ENCODE peak calls at places on chromosomes 7 and 10, in nine cellular contexts. One of them, this sample, is unnamed.

GRCh38 chr7:32580646-32581045 is 85.4 kb downstream of the AVL9 start:
- DNase-seq in hepatocyte: no peak
- DNase-seq in dorsolateral prefrontal cortex: no peak
- DNase-seq in astrocyte of the spinal cord: no peak
- DNase-seq in PC-3: no peak
- DNase-seq in IMR-90: no peak
- DNase-seq in mammary epithelial cell: no peak
- DNase-seq in Calu3: no peak
- DNase-seq in mesothelial cell of epicardium: no peak
- DNase-seq in this sample: no peak

GRCh38 chr10:47230957-47231356 is 69.0 kb upstream of the GDF10 start:
- DNase-seq in mammary epithelial cell: no peak
- DNase-seq in Calu3: no peak
- DNase-seq in hepatocyte: no peak
- DNase-seq in dorsolateral prefrontal cortex: no peak
- DNase-seq in PC-3: no peak
- DNase-seq in mesothelial cell of epicardium: no peak
- DNase-seq in astrocyte of the spinal cord: no peak
- DNase-seq in IMR-90: no peak
- DNase-seq in this sample: no peak

GRCh38 chr7:54179321-54180029 is 362.7 kb upstream of the VSTM2A start:
- DNase-seq in IMR-90: no peak
- DNase-seq in astrocyte of the spinal cord: no peak
- DNase-seq in mammary epithelial cell: peak
- DNase-seq in hepatocyte: no peak
- DNase-seq in PC-3: peak
- DNase-seq in mesothelial cell of epicardium: no peak
- DNase-seq in Calu3: no peak
- DNase-seq in dorsolateral prefrontal cortex: no peak
- DNase-seq in this sample: no peak

GRCh38 chr7:117218700-117219099 is 104.2 kb downstream of the WNT2 start:
- DNase-seq in PC-3: no peak
- DNase-seq in mammary epithelial cell: no peak
- DNase-seq in Calu3: no peak
- DNase-seq in astrocyte of the spinal cord: no peak
- DNase-seq in dorsolateral prefrontal cortex: no peak
- DNase-seq in hepatocyte: no peak
- DNase-seq in mesothelial cell of epicardium: no peak
- DNase-seq in IMR-90: no peak
- DNase-seq in this sample: no peak

GRCh38 chr10:6689036-6689435 is 109.0 kb upstream of the PRKCQ start:
- DNase-seq in PC-3: peak
- DNase-seq in astrocyte of the spinal cord: peak
- DNase-seq in hepatocyte: no peak
- DNase-seq in mesothelial cell of epicardium: no peak
- DNase-seq in dorsolateral prefrontal cortex: no peak
- DNase-seq in mammary epithelial cell: no peak
- DNase-seq in Calu3: no peak
- DNase-seq in IMR-90: no peak
- DNase-seq in this sample: peak

GRCh38 chr7:114825423-114825951 is 96.4 kb upstream of the MDFIC start:
- DNase-seq in mammary epithelial cell: no peak
- DNase-seq in Calu3: no peak
- DNase-seq in IMR-90: no peak
- DNase-seq in PC-3: no peak
- DNase-seq in mesothelial cell of epicardium: no peak
- DNase-seq in astrocyte of the spinal cord: no peak
- DNase-seq in hepatocyte: no peak
- DNase-seq in dorsolateral prefrontal cortex: no peak
- DNase-seq in this sample: no peak

GRCh38 chr10:96720422-96721206 is at the start of gene PIK3AP1:
- DNase-seq in Calu3: peak
- DNase-seq in IMR-90: no peak
- DNase-seq in astrocyte of the spinal cord: no peak
- DNase-seq in PC-3: peak
- DNase-seq in dorsolateral prefrontal cortex: no peak
- DNase-seq in mammary epithelial cell: no peak
- DNase-seq in mesothelial cell of epicardium: peak
- DNase-seq in hepatocyte: peak
- DNase-seq in this sample: no peak

GRCh38 chr10:121927361-121927840 is 430 bp downstream of the ATE1 start:
- DNase-seq in Calu3: peak
- DNase-seq in hepatocyte: peak
- DNase-seq in mesothelial cell of epicardium: no peak
- DNase-seq in dorsolateral prefrontal cortex: peak
- DNase-seq in astrocyte of the spinal cord: peak
- DNase-seq in IMR-90: peak
- DNase-seq in mammary epithelial cell: peak
- DNase-seq in PC-3: peak
- DNase-seq in this sample: peak

GRCh38 chr7:94451276-94451675 is 56.6 kb downstream of the COL1A2 start:
- DNase-seq in mesothelial cell of epicardium: no peak
- DNase-seq in hepatocyte: no peak
- DNase-seq in PC-3: no peak
- DNase-seq in IMR-90: no peak
- DNase-seq in dorsolateral prefrontal cortex: no peak
- DNase-seq in Calu3: no peak
- DNase-seq in mammary epithelial cell: no peak
- DNase-seq in astrocyte of the spinal cord: no peak
- DNase-seq in this sample: no peak

GRCh38 chr7:94450044-94450697 is 55.5 kb downstream of the COL1A2 start:
- DNase-seq in Calu3: no peak
- DNase-seq in dorsolateral prefrontal cortex: no peak
- DNase-seq in PC-3: no peak
- DNase-seq in mammary epithelial cell: no peak
- DNase-seq in astrocyte of the spinal cord: no peak
- DNase-seq in mesothelial cell of epicardium: no peak
- DNase-seq in hepatocyte: no peak
- DNase-seq in IMR-90: no peak
- DNase-seq in this sample: no peak

GRCh38 chr7:94446308-94446707 is 51.6 kb downstream of the COL1A2 start:
- DNase-seq in mammary epithelial cell: no peak
- DNase-seq in dorsolateral prefrontal cortex: no peak
- DNase-seq in mesothelial cell of epicardium: no peak
- DNase-seq in astrocyte of the spinal cord: no peak
- DNase-seq in PC-3: no peak
- DNase-seq in IMR-90: no peak
- DNase-seq in hepatocyte: no peak
- DNase-seq in Calu3: no peak
- DNase-seq in this sample: no peak

GRCh38 chr7:94452257-94452656 is 57.4 kb upstream of the CASD1 start:
- DNase-seq in mesothelial cell of epicardium: no peak
- DNase-seq in Calu3: no peak
- DNase-seq in IMR-90: peak
- DNase-seq in astrocyte of the spinal cord: no peak
- DNase-seq in PC-3: no peak
- DNase-seq in dorsolateral prefrontal cortex: no peak
- DNase-seq in mammary epithelial cell: no peak
- DNase-seq in hepatocyte: peak
- DNase-seq in this sample: no peak

GRCh38 chr7:94449151-94449725 is 54.5 kb downstream of the COL1A2 start:
- DNase-seq in mesothelial cell of epicardium: no peak
- DNase-seq in dorsolateral prefrontal cortex: no peak
- DNase-seq in Calu3: no peak
- DNase-seq in IMR-90: peak
- DNase-seq in hepatocyte: peak
- DNase-seq in PC-3: peak
- DNase-seq in astrocyte of the spinal cord: peak
- DNase-seq in mammary epithelial cell: peak
- DNase-seq in this sample: peak
- TF ChIP-seq CTCF in mesothelial cell of epicardium: peak
- TF ChIP-seq CTCF in dorsolateral prefrontal cortex: peak
- TF ChIP-seq CTCF in Calu3: no peak
- TF ChIP-seq CTCF in IMR-90: peak
- TF ChIP-seq CTCF in hepatocyte: peak
- TF ChIP-seq CTCF in PC-3: peak
- TF ChIP-seq CTCF in astrocyte of the spinal cord: peak
- TF ChIP-seq CTCF in mammary epithelial cell: peak
- TF ChIP-seq CTCF in this sample: peak

DNA sequence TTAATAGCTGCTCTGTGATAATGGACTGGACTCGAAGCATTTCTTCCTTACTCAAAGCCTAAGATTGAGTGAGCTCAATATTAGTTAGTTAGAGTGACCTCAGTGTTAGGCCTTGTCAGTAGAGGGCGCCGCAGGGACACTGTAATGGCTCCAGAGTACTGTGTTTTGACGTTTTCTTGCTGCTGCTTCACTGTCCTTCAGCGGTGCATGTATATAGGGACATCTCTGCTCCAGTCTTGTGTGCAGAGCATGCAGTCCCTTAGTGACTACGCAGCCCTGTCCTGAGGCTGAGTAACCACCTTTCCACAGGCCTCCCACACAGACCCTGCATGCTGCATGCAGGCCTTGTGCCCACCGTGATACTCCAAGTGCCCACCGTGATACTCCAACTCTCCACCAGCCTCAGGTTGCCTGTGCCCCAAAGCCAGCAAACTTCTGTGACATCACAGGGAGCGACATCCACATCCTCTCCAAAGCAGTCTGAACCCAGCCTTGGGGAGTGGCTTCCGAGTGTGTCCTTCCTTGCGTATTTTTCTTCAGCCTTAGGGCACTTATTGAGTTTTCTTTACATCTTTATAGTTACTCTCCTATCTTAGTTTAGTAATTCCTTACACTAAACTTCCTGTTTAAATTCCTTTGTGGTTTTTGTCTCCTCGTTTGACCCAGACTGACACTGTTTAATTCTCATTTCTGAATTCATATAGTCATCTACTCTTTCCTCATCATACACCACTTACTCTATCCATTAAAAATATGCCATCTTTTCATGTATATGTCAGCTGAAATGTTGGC is 118.2 kb downstream of the JAZF1 start:
- DNase-seq in mammary epithelial cell: peak
- DNase-seq in IMR-90: peak
- DNase-seq in mesothelial cell of epicardium: peak
- DNase-seq in astrocyte of the spinal cord: peak
- DNase-seq in Calu3: peak
- DNase-seq in PC-3: peak
- DNase-seq in dorsolateral prefrontal cortex: peak
- DNase-seq in hepatocyte: peak
- DNase-seq in this sample: peak
- TF ChIP-seq CTCF in mammary epithelial cell: peak
- TF ChIP-seq CTCF in IMR-90: peak
- TF ChIP-seq CTCF in mesothelial cell of epicardium: peak
- TF ChIP-seq CTCF in astrocyte of the spinal cord: peak
- TF ChIP-seq CTCF in Calu3: peak
- TF ChIP-seq CTCF in PC-3: peak
- TF ChIP-seq CTCF in dorsolateral prefrontal cortex: peak
- TF ChIP-seq CTCF in hepatocyte: peak
- TF ChIP-seq CTCF in this sample: peak

GRCh38 chr10:8056378-8056777 is 1.9 kb downstream of the GATA3 start:
- DNase-seq in astrocyte of the spinal cord: no peak
- DNase-seq in IMR-90: no peak
- DNase-seq in hepatocyte: no peak
- DNase-seq in Calu3: no peak
- DNase-seq in mammary epithelial cell: no peak
- DNase-seq in mesothelial cell of epicardium: no peak
- DNase-seq in PC-3: no peak
- DNase-seq in dorsolateral prefrontal cortex: no peak
- DNase-seq in this sample: no peak

GRCh38 chr10:8058274-8059111 is 4.0 kb downstream of the GATA3 start:
- DNase-seq in dorsolateral prefrontal cortex: no peak
- DNase-seq in mammary epithelial cell: peak
- DNase-seq in IMR-90: no peak
- DNase-seq in Calu3: no peak
- DNase-seq in hepatocyte: no peak
- DNase-seq in mesothelial cell of epicardium: no peak
- DNase-seq in PC-3: no peak
- DNase-seq in astrocyte of the spinal cord: no peak
- DNase-seq in this sample: no peak

GRCh38 chr10:8055420-8056349 is 1.2 kb downstream of the GATA3 start:
- DNase-seq in dorsolateral prefrontal cortex: no peak
- DNase-seq in astrocyte of the spinal cord: no peak
- DNase-seq in Calu3: no peak
- DNase-seq in mesothelial cell of epicardium: peak
- DNase-seq in mammary epithelial cell: peak
- DNase-seq in PC-3: no peak
- DNase-seq in IMR-90: no peak
- DNase-seq in hepatocyte: peak
- DNase-seq in this sample: no peak

GRCh38 chr10:8057636-8058273 is 3.3 kb downstream of the GATA3 start:
- DNase-seq in mammary epithelial cell: peak
- DNase-seq in mesothelial cell of epicardium: no peak
- DNase-seq in IMR-90: no peak
- DNase-seq in Calu3: no peak
- DNase-seq in hepatocyte: peak
- DNase-seq in dorsolateral prefrontal cortex: no peak
- DNase-seq in astrocyte of the spinal cord: no peak
- DNase-seq in PC-3: no peak
- DNase-seq in this sample: no peak

DNA sequence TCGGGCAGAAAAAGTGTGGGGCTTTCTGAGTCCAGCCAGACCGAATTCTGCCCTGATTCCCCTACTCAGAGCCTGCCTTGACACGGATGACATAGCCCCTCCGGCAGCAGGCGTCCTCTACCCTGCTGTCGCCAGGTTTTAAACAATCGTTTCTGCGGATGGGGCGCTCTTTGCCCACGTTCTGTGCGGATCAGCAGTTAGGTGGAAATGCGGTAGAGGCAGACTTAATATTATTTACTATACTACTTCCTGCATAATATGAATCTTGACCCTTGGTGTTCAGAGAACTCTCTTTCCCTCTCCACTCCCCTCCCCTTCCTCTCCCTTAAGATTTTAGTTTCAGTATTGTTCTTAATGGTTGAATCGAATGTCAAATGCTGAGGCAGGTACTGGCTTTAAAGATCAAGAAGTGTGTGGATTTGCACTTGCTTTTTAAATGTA is 2.4 kb downstream of the GATA3 start:
- DNase-seq in IMR-90: no peak
- DNase-seq in dorsolateral prefrontal cortex: no peak
- DNase-seq in PC-3: no peak
- DNase-seq in hepatocyte: no peak
- DNase-seq in mesothelial cell of epicardium: no peak
- DNase-seq in astrocyte of the spinal cord: no peak
- DNase-seq in Calu3: no peak
- DNase-seq in mammary epithelial cell: peak
- DNase-seq in this sample: no peak
- TF ChIP-seq CTCF in IMR-90: no peak
- TF ChIP-seq CTCF in dorsolateral prefrontal cortex: no peak
- TF ChIP-seq CTCF in PC-3: no peak
- TF ChIP-seq CTCF in hepatocyte: no peak
- TF ChIP-seq CTCF in mesothelial cell of epicardium: no peak
- TF ChIP-seq CTCF in astrocyte of the spinal cord: no peak
- TF ChIP-seq CTCF in Calu3: no peak
- TF ChIP-seq CTCF in mammary epithelial cell: no peak
- TF ChIP-seq CTCF in this sample: no peak

GRCh38 chr7:128380807-128381130 is 19.3 kb upstream of the PRRT4 start:
- DNase-seq in PC-3: no peak
- DNase-seq in dorsolateral prefrontal cortex: no peak
- DNase-seq in IMR-90: no peak
- DNase-seq in mesothelial cell of epicardium: no peak
- DNase-seq in hepatocyte: no peak
- DNase-seq in Calu3: no peak
- DNase-seq in astrocyte of the spinal cord: no peak
- DNase-seq in mammary epithelial cell: no peak
- DNase-seq in this sample: no peak

GRCh38 chr7:128383781-128384180 is 22.3 kb upstream of the PRRT4 start:
- DNase-seq in dorsolateral prefrontal cortex: no peak
- DNase-seq in mesothelial cell of epicardium: no peak
- DNase-seq in hepatocyte: no peak
- DNase-seq in mammary epithelial cell: no peak
- DNase-seq in PC-3: peak
- DNase-seq in Calu3: no peak
- DNase-seq in IMR-90: no peak
- DNase-seq in astrocyte of the spinal cord: no peak
- DNase-seq in this sample: no peak

GRCh38 chr7:128378637-128379036 is 17.1 kb upstream of the PRRT4 start:
- DNase-seq in dorsolateral prefrontal cortex: no peak
- DNase-seq in Calu3: no peak
- DNase-seq in PC-3: no peak
- DNase-seq in mesothelial cell of epicardium: no peak
- DNase-seq in mammary epithelial cell: no peak
- DNase-seq in IMR-90: no peak
- DNase-seq in hepatocyte: no peak
- DNase-seq in astrocyte of the spinal cord: no peak
- DNase-seq in this sample: no peak

GRCh38 chr7:128379900-128380806 is 18.7 kb upstream of the PRRT4 start:
- DNase-seq in IMR-90: no peak
- DNase-seq in hepatocyte: no peak
- DNase-seq in dorsolateral prefrontal cortex: no peak
- DNase-seq in PC-3: no peak
- DNase-seq in mammary epithelial cell: no peak
- DNase-seq in mesothelial cell of epicardium: no peak
- DNase-seq in astrocyte of the spinal cord: no peak
- DNase-seq in Calu3: no peak
- DNase-seq in this sample: no peak

GRCh38 chr7:128381161-128381821 is 19.8 kb upstream of the PRRT4 start:
- DNase-seq in Calu3: no peak
- DNase-seq in astrocyte of the spinal cord: no peak
- DNase-seq in mesothelial cell of epicardium: no peak
- DNase-seq in mammary epithelial cell: peak
- DNase-seq in dorsolateral prefrontal cortex: no peak
- DNase-seq in IMR-90: no peak
- DNase-seq in PC-3: peak
- DNase-seq in hepatocyte: no peak
- DNase-seq in this sample: no peak
- TF ChIP-seq CTCF in Calu3: peak
- TF ChIP-seq CTCF in astrocyte of the spinal cord: peak
- TF ChIP-seq CTCF in mesothelial cell of epicardium: peak
- TF ChIP-seq CTCF in mammary epithelial cell: peak
- TF ChIP-seq CTCF in dorsolateral prefrontal cortex: peak
- TF ChIP-seq CTCF in IMR-90: peak
- TF ChIP-seq CTCF in PC-3: peak
- TF ChIP-seq CTCF in hepatocyte: peak
- TF ChIP-seq CTCF in this sample: peak